ENCODE peak calls at places on chromosomes 3 and 15, in four cellular contexts. U, T, I and Z are unnamed samples.

GRCh38 chr3:115248274-115248673 is 101.2 kb upstream of the ZBTB20 start:
- DNase-seq in U (no peak), T (no peak), I (no peak), Z (no peak)

GRCh38 chr3:192802957-192803899 is 75.9 kb upstream of the FGF12 start:
- DNase-seq in U (peak), T (no peak), I (peak), Z (no peak)

GRCh38 chr3:87350367-87351199 is 74.2 kb upstream of the POU1F1 start:
- DNase-seq in U (peak), T (no peak), I (peak), Z (no peak)

GRCh38 chr3:175477651-175478224 is 618.6 kb downstream of the NAALADL2 start:
- DNase-seq in U (no peak), T (no peak), I (no peak), Z (no peak)

GRCh38 chr15:85318048-85318731 is 62.2 kb upstream of the AKAP13 start:
- DNase-seq in U (peak), T (no peak), I (peak), Z (no peak)

GRCh38 chr3:98109789-98110188 is 20.7 kb upstream of the OR5H1 start:
- DNase-seq in U (no peak), T (no peak), I (no peak), Z (no peak)

GRCh38 chr3:33440328-33440577 is at the start of gene UBP1:
- DNase-seq in U (no peak), T (no peak), I (no peak), Z (no peak)

GRCh38 chr3:186298876-186299275 is 63.2 kb downstream of the DGKG start:
- DNase-seq in U (no peak), T (no peak), I (no peak), Z (no peak)

GRCh38 chr15:27869697-27870281 is 229.3 kb downstream of the OCA2 start:
- DNase-seq in U (no peak), T (no peak), I (no peak), Z (no peak)

GRCh38 chr3:53753518-53754183 is 92.6 kb downstream of the CHDH start:
- DNase-seq in U (no peak), T (no peak), I (peak), Z (no peak)

GRCh38 chr3:195203631-195204030 is 67.3 kb downstream of the XXYLT1 start:
- DNase-seq in U (no peak), T (no peak), I (no peak), Z (no peak)

GRCh38 chr15:66411190-66411589 is 24.5 kb downstream of the MAP2K1 start:
- DNase-seq in U (no peak), T (no peak), I (no peak), Z (no peak)

GRCh38 chr3:186057594-186057993 is 51.3 kb downstream of the ETV5 start:
- DNase-seq in U (no peak), T (peak), I (no peak), Z (no peak)

GRCh38 chr3:52606373-52607085 is 70.1 kb downstream of the UQCC5 start:
- DNase-seq in U (peak), T (peak), I (peak), Z (no peak)

GRCh38 chr3:185726254-185726967 is 98.4 kb downstream of the IGF2BP2 start:
- DNase-seq in U (no peak), T (no peak), I (no peak), Z (no peak)

GRCh38 chr3:87132801-87133200 is 94.3 kb upstream of the CHMP2B start:
- DNase-seq in U (no peak), T (no peak), I (no peak), Z (no peak)

GRCh38 chr3:185406127-185406620 is 43.2 kb downstream of the MAP3K13 start:
- DNase-seq in U (no peak), T (no peak), I (peak), Z (no peak)